ENCODE peak calls at places on chromosome 3, in four cellular contexts. One of them, this sample, is unnamed.

GRCh38 chr3:170719300-170719699 is 133.4 kb upstream of the SLC7A14 start:
- DNase-seq in H9: no peak
- DNase-seq in IMR-90: no peak
- DNase-seq in H1: no peak
- DNase-seq in this sample: no peak

GRCh38 chr3:8854656-8855055 is 85.2 kb upstream of the OXTR start:
- DNase-seq in IMR-90: peak
- DNase-seq in H1: no peak
- DNase-seq in H9: no peak
- DNase-seq in this sample: no peak

GRCh38 chr3:156509209-156510174 is 45.4 kb downstream of the SSR3 start:
- DNase-seq in H9: no peak
- DNase-seq in IMR-90: peak
- DNase-seq in H1: no peak
- DNase-seq in this sample: peak

GRCh38 chr3:187243933-187244564 is 46.8 kb downstream of the RTP1 start:
- DNase-seq in IMR-90: peak
- DNase-seq in H1: no peak
- DNase-seq in H9: no peak
- DNase-seq in this sample: no peak

GRCh38 chr3:11327619-11328018 is 55.4 kb downstream of the ATG7 start:
- DNase-seq in IMR-90: no peak
- DNase-seq in H9: no peak
- DNase-seq in H1: no peak
- DNase-seq in this sample: no peak

GRCh38 chr3:103218146-103218545 is 783.3 kb downstream of the ZPLD1 start:
- DNase-seq in IMR-90: no peak
- DNase-seq in H1: no peak
- DNase-seq in H9: no peak
- DNase-seq in this sample: no peak

GRCh38 chr3:183148056-183148455 is 14.5 kb downstream of the LAMP3 start:
- DNase-seq in H1: no peak
- DNase-seq in IMR-90: peak
- DNase-seq in H9: no peak
- DNase-seq in this sample: no peak

GRCh38 chr3:81931265-81931664 is 169.8 kb upstream of the GBE1 start:
- DNase-seq in IMR-90: no peak
- DNase-seq in H1: no peak
- DNase-seq in H9: no peak
- DNase-seq in this sample: no peak

GRCh38 chr3:188026191-188026968 is 127.6 kb upstream of the LPP start:
- DNase-seq in H9: no peak
- DNase-seq in IMR-90: no peak
- DNase-seq in H1: no peak
- DNase-seq in this sample: no peak

GRCh38 chr3:54914180-54914579 is 13.7 kb downstream of the LRTM1 start:
- DNase-seq in H9: no peak
- DNase-seq in H1: no peak
- DNase-seq in IMR-90: no peak
- DNase-seq in this sample: no peak

GRCh38 chr3:113556556-113557335 is 24.4 kb downstream of the SIDT1 start:
- DNase-seq in H1: no peak
- DNase-seq in IMR-90: no peak
- DNase-seq in H9: no peak
- DNase-seq in this sample: peak

GRCh38 chr3:17806201-17806600 is 63.8 kb upstream of the TBC1D5 start:
- DNase-seq in IMR-90: no peak
- DNase-seq in H1: no peak
- DNase-seq in H9: no peak
- DNase-seq in this sample: no peak

GRCh38 chr3:57391767-57392166 is 99.3 kb upstream of the ASB14 start:
- DNase-seq in IMR-90: no peak
- DNase-seq in H9: no peak
- DNase-seq in H1: no peak
- DNase-seq in this sample: no peak

GRCh38 chr3:38297947-38298711 is 16.0 kb downstream of the SLC22A14 start:
- DNase-seq in H9: peak
- DNase-seq in IMR-90: peak
- DNase-seq in H1: no peak
- DNase-seq in this sample: no peak

GRCh38 chr3:4332991-4333390 is 29.8 kb downstream of the SETMAR start:
- DNase-seq in IMR-90: no peak
- DNase-seq in H9: no peak
- DNase-seq in H1: no peak
- DNase-seq in this sample: no peak

GRCh38 chr3:40829876-40830275 is 305.1 kb downstream of the ZNF621 start:
- DNase-seq in IMR-90: no peak
- DNase-seq in H1: no peak
- DNase-seq in H9: no peak
- DNase-seq in this sample: no peak

GRCh38 chr3:136042608-136043221 is 77.2 kb downstream of the PPP2R3A start:
- DNase-seq in H9: no peak
- DNase-seq in IMR-90: peak
- DNase-seq in H1: no peak
- DNase-seq in this sample: peak

DNA sequence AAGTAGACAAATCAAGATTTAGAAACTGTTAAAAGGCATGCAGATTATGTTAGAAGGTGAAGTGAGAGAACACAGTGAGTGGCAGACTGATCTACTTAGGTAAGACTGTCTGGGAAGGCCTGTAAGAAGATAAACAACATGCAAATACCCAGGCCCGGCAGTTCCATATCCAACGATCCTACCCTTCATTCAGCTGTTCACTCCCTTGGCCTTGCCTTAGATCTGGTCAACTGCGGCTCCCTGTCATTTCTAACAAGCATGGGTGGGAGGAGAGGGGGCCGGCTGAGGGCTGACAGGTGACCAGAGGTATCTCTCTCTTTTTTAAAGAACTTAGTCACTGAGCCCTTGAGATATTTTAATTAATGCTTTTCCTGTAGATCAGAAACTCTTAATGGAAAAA is 84.7 kb upstream of the FAM3D start:
- DNase-seq in H1: no peak
- DNase-seq in H9: no peak
- DNase-seq in IMR-90: no peak
- DNase-seq in this sample: peak
- H3K56ac ChIP-seq in H1: no peak
- H3K56ac ChIP-seq in H9: no peak
- H3K56ac ChIP-seq in IMR-90: no peak
- H3K56ac ChIP-seq in this sample: no peak

GRCh38 chr3:51385621-51386091 is 565 bp downstream of the MANF start:
- DNase-seq in H1: no peak
- DNase-seq in H9: no peak
- DNase-seq in IMR-90: no peak
- DNase-seq in this sample: no peak

GRCh38 chr3:51382076-51382745 is 2.9 kb upstream of the MANF start:
- DNase-seq in IMR-90: no peak
- DNase-seq in H9: peak
- DNase-seq in H1: no peak
- DNase-seq in this sample: peak

GRCh38 chr3:51382947-51383578 is 2.0 kb upstream of the MANF start:
- DNase-seq in H9: no peak
- DNase-seq in H1: no peak
- DNase-seq in IMR-90: no peak
- DNase-seq in this sample: no peak

GRCh38 chr3:51384730-51385473 is at the start of gene MANF:
- DNase-seq in H1: peak
- DNase-seq in H9: peak
- DNase-seq in IMR-90: peak
- DNase-seq in this sample: peak

GRCh38 chr3:51384145-51384729 is 854 bp upstream of the MANF start:
- DNase-seq in IMR-90: no peak
- DNase-seq in H9: no peak
- DNase-seq in H1: peak
- DNase-seq in this sample: peak
- H2BK120ac ChIP-seq in IMR-90: peak
- H2BK120ac ChIP-seq in H9: no peak
- H2BK120ac ChIP-seq in H1: no peak
- H2BK120ac ChIP-seq in this sample: peak

DNA sequence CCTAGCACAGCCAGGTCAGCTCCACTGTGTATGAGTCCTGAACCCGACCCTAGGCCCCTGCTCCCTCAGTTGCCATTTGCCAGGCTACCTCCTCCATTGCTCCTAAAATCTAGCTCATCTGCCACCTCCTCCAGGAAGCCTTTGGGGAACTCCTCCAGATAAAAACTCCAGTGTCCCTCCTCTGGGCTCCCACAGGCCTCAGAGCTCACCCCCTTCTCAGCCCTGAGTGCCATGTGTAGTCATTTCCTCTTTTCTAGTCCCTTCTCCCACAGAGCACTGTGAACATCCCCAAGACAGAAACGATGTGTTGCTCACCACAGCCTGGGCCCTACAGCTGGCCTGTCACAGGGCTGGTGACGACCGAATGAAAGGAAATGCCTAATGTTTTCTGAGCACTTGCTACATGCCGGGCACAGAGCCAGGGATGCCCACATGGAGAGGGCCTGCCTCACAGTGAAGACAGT is 61.0 kb downstream of the IQSEC1 start:
- DNase-seq in H1: no peak
- DNase-seq in IMR-90: peak
- DNase-seq in H9: no peak
- DNase-seq in this sample: no peak
- H4K8ac ChIP-seq in H1: no peak
- H4K8ac ChIP-seq in IMR-90: no peak
- H4K8ac ChIP-seq in H9: no peak
- H4K8ac ChIP-seq in this sample: no peak

DNA sequence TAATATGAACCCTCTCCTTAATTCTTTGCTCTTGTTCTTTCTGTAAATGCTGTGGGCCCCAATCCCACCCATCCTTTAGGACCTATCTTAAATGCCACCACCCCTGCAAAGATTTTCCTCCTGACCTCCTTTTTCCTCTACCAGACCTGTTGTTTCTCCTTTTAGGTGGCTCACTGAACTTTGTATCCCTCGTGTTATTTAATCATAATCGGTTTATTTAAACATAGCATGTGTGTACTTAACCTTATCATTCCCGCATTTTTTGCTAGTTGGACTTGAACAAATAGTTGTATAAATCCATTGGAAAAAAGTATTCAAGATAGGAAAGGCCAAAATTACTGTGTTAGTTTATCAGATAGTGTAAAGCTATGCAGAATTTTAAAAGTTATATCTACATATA is 988 bp upstream of the NFKBIZ start:
- DNase-seq in H9: no peak
- DNase-seq in H1: no peak
- DNase-seq in IMR-90: no peak
- DNase-seq in this sample: no peak
- H3K56ac ChIP-seq in H9: no peak
- H3K56ac ChIP-seq in H1: no peak
- H3K56ac ChIP-seq in IMR-90: peak
- H3K56ac ChIP-seq in this sample: no peak

DNA sequence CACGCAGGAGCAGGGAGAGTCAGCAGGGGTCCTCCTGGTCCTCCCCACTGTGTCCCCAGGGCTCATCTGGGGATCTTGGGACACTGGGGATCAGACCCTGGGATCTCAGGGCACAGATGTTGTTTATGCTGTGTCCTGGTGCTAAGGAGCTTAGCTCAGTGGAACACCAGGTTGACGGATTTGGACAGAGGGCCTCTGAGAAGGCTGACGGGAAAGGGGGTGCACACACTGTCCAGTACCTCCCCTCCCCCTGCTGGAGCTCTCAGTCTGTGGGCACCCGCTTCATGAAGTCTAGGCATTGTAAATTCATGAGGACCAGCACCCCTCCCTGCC is 21.9 kb upstream of the SEMA3F start:
- DNase-seq in H9: no peak
- DNase-seq in H1: no peak
- DNase-seq in IMR-90: no peak
- DNase-seq in this sample: no peak
- H2BK120ac ChIP-seq in H9: no peak
- H2BK120ac ChIP-seq in H1: no peak
- H2BK120ac ChIP-seq in IMR-90: no peak
- H2BK120ac ChIP-seq in this sample: no peak